ENCODE peak calls at places on chromosome 9, in six cellular contexts. Q, G, V, K, C and I are unnamed samples.
A peak's percentile ranks its signal among the peaks of the same experiment; 100 is the strongest.

GRCh38 chr9:70554881-70555280 is 140.4 kb upstream of the KLF9 start:
- ATAC-seq in Q (no peak), K (no peak), C (no peak), V (no peak), G (no peak), I (no peak)

GRCh38 chr9:89536145-89536574 is 38.2 kb upstream of the SEMA4D start:
- ATAC-seq in Q (no peak), K (no peak), G (no peak), V (no peak), C (peak; percentile 72), I (no peak)

GRCh38 chr9:99135498-99135897 is 30.6 kb downstream of the TGFBR1 start:
- ATAC-seq in V (peak; percentile 22), C (peak; percentile 30), K (no peak), Q (no peak), G (no peak), I (no peak)

GRCh38 chr9:72356019-72356653 is 8.9 kb downstream of the ZFAND5 start:
- ATAC-seq in V (no peak), G (no peak), Q (no peak), C (no peak), K (peak; percentile 26), I (no peak)

GRCh38 chr9:87661241-87661640 is 64.7 kb upstream of the CTSL start:
- ATAC-seq in C (peak; percentile 52), G (no peak), K (no peak), V (no peak), Q (no peak), I (no peak)

GRCh38 chr9:89883401-89884341 is 278.9 kb downstream of the GADD45G start:
- ATAC-seq in Q (no peak), C (no peak), K (no peak), V (no peak), G (no peak), I (no peak)

GRCh38 chr9:68974901-68975300 is 39.0 kb downstream of the PRKACG start:
- ATAC-seq in C (peak; percentile 9), V (peak; percentile 66), G (no peak), Q (no peak), K (no peak), I (no peak)

GRCh38 chr9:19281801-19282200 is 51.3 kb downstream of the DENND4C start:
- ATAC-seq in G (no peak), V (no peak), Q (no peak), C (no peak), K (no peak), I (no peak)

GRCh38 chr9:74960548-74960947 is 7.8 kb upstream of the C9orf40 start:
- ATAC-seq in Q (peak; percentile 93), G (no peak), K (no peak), C (no peak), V (no peak), I (no peak)

GRCh38 chr9:81559741-81560140 is 129.6 kb downstream of the TLE1 start:
- ATAC-seq in V (no peak), G (peak; percentile 18), C (no peak), K (no peak), Q (peak; percentile 75), I (no peak)

GRCh38 chr9:125343518-125344284 is 82.1 kb downstream of the GAPVD1 start:
- ATAC-seq in C (no peak), Q (no peak), G (no peak), V (no peak), K (peak; percentile 68), I (no peak)

GRCh38 chr9:100033877-100034551 is 64.8 kb downstream of the ERP44 start:
- ATAC-seq in K (no peak), C (no peak), G (no peak), V (peak; percentile 45), Q (no peak), I (no peak)

GRCh38 chr9:131885144-131885609 is 145.3 kb upstream of the RAPGEF1 start:
- ATAC-seq in G (no peak), V (no peak), C (no peak), Q (no peak), K (peak; percentile 84), I (no peak)

GRCh38 chr9:87517732-87518131 is 20.1 kb downstream of the DAPK1 start:
- ATAC-seq in C (peak; percentile 68), Q (no peak), V (no peak), K (no peak), G (no peak), I (no peak)

GRCh38 chr9:97666907-97667686 is 30.0 kb downstream of the XPA start:
- ATAC-seq in C (no peak), Q (no peak), K (no peak), V (no peak), G (no peak), I (no peak)

GRCh38 chr9:4382722-4383317 is 83.0 kb upstream of the GLIS3 start:
- ATAC-seq in C (peak; percentile 87), V (no peak), K (no peak), Q (no peak), G (no peak), I (no peak)

GRCh38 chr9:108443278-108443633 is 412.5 kb downstream of the ACTL7B start:
- ATAC-seq in K (no peak), V (no peak), Q (no peak), C (no peak), G (no peak), I (no peak)

GRCh38 chr9:79195904-79196303 is 375.9 kb upstream of the TLE4 start:
- ATAC-seq in V (no peak), Q (no peak), K (no peak), C (no peak), G (no peak), I (peak; percentile 74)

GRCh38 chr9:73153793-73154227 is 2.1 kb downstream of the ANXA1 start:
- ATAC-seq in C (no peak), K (peak; percentile 58), G (no peak), V (peak; percentile 38), Q (peak; percentile 40), I (no peak)

GRCh38 chr9:136903041-136903554 is 16.8 kb downstream of the TRAF2 start:
- ATAC-seq in V (no peak), K (no peak), G (no peak), C (no peak), Q (peak; percentile 7), I (no peak)

GRCh38 chr9:2662496-2662895 is 40.9 kb downstream of the VLDLR start:
- ATAC-seq in Q (peak; percentile 69), K (no peak), G (peak; percentile 59), C (no peak), V (no peak), I (no peak)

GRCh38 chr9:18994263-18994916 is 38.6 kb downstream of the SAXO1 start:
- ATAC-seq in V (no peak), Q (no peak), K (no peak), C (no peak), G (no peak), I (no peak)

GRCh38 chr9:114025196-114025753 is 52.8 kb downstream of the AMBP start:
- ATAC-seq in Q (no peak), K (no peak), G (no peak), C (no peak), V (no peak), I (no peak)

GRCh38 chr9:135501261-135502167 is 1.0 kb downstream of the MRPS2 start:
- ATAC-seq in V (peak; percentile 86), K (peak; percentile 47), C (peak; percentile 87), Q (peak; percentile 44), G (no peak), I (no peak)

GRCh38 chr9:32596936-32597335 is 24.0 kb upstream of the NDUFB6 start:
- ATAC-seq in Q (no peak), G (no peak), C (no peak), V (no peak), K (no peak), I (no peak)

GRCh38 chr9:15711531-15712295 is 158.9 kb downstream of the CCDC171 start:
- ATAC-seq in Q (no peak), V (no peak), K (no peak), G (no peak), C (no peak), I (no peak)

GRCh38 chr9:6757988-6758417 is 230 bp downstream of the KDM4C start:
- ATAC-seq in K (peak; percentile 94), V (peak; percentile 74), Q (peak; percentile 72), C (peak; percentile 68), G (peak; percentile 68), I (peak; percentile 85)

DNA sequence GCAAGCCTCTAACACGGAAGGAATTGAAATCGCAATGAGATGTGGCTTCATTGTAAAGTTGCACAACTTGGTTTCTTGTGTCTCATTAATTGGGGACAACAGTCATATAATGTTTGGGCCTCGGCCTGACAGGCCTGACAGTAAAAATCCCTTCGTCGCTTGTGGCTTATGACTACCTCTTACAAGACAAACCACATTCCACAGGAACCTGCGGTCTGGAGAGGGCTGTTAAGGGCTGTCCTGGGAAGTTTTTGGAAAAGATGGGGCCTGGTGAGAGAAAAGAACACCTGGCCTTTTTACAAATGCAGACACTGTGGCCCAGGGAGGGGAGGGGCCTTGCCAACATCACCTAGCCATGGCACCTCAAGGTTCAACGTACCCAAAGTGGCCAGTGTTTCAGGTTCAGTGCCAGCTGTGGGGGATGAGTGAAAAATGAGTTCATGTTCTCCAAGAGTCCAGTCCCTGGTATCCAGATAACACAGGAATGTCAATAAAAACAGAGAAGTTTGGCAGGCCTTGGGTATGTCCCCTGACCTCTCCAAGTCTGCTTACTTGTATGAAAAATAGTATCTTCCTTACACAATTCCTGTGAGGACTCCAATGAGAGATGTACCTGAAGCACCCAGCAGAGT is 22.2 kb downstream of the SHB start:
- ATAC-seq in G (peak; percentile 15), C (no peak), Q (no peak), K (peak; percentile 77), V (no peak), I (no peak)
- TF ChIP-seq EP300 in G (no peak), C (no peak), Q (peak; percentile 2), K (no peak), V (no peak), I (no peak)

DNA sequence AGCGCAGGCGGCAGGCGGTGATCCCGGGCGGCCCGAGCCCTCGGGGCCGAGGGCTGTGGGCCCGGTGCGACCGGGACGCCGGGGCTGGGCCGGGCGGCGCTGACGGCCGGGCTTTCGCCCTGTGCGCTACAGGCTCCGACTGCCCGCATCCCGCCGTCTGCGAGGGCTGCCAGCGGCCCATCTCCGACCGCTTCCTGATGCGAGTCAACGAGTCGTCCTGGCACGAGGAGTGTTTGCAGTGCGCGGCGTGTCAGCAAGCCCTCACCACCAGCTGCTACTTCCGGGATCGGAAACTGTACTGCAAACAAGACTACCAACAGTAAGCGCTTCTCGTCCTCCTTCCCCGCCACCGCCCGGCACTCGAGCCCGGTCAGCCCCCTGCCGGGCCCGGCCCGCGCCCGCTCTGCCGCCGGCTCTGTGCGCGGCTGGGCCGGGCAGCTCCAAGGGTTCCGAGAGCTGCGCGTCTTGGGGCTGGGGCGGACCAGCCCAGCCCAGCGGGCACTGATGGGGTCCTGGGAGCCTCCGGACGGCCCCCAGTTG is 1.6 kb downstream of the LMX1B start:
- ATAC-seq in Q (no peak), V (no peak), K (no peak), G (peak; percentile 20), C (no peak), I (no peak)
- TF ChIP-seq CTCF in Q (no peak), V (no peak), K (no peak), G (no peak), C (no peak), I (no peak)

DNA sequence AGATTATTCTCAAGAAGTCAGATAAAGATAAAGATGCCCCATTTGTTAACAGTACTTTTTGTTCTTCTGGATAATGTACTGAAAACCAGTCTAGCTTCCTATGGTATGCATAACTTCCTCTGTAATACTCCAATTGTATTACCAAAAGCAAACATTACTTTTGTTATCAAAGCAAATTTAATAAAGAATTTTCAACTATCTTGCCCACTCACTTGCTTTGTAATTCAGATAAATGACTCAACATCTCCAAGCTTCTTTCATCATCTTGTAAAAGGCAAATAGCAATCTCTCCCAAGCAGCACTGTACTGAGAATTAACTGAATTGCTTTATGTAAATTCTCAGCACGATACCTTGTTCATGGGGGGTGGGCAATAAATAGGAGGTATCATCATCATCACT is 98.3 kb downstream of the NFIB start:
- ATAC-seq in C (no peak), K (no peak), Q (no peak), V (no peak), G (no peak), I (no peak)
- H3K27ac ChIP-seq in C (no peak overlapping the region), K (no peak overlapping the region), Q (peak overlapping the region; percentile 83), V (no peak overlapping the region), G (no peak overlapping the region), I (no peak overlapping the region)

GRCh38 chr9:677461-678097 is 163.9 kb upstream of the DMRT1 start:
- ATAC-seq in G (peak; percentile 9), V (no peak), K (peak; percentile 53), C (no peak), Q (peak; percentile 56), I (peak; percentile 70)
- TF ChIP-seq EP300 in G (no peak), V (no peak), K (no peak), C (no peak), Q (no peak), I (no peak)